ENCODE peak calls at places on chromosome 5, in seven cellular contexts. M, Z, B, R, K, Q and G are unnamed samples.

GRCh38 chr5:140182075-140182709 is 7.2 kb downstream of the CYSTM1 start:
- DNase-seq in R (no peak), M (no peak), Q (no peak), K (no peak), Z (no peak), B (no peak), G (no peak)

GRCh38 chr5:108046955-108047670 is 334.8 kb downstream of the FBXL17 start:
- DNase-seq in K (no peak), M (no peak), R (no peak), B (no peak), Z (no peak), Q (no peak), G (no peak)

GRCh38 chr5:125455041-125455440 is 708.6 kb upstream of the ZNF608 start:
- DNase-seq in Q (peak), Z (no peak), R (no peak), K (no peak), M (no peak), B (no peak), G (no peak)

GRCh38 chr5:59542841-59543825 is 350.4 kb downstream of the PDE4D start:
- DNase-seq in Q (no peak), K (no peak), B (no peak), Z (no peak), R (no peak), M (no peak), G (no peak)

GRCh38 chr5:105350406-105351140 is 1788.0 kb upstream of the NUDT12 start:
- DNase-seq in M (no peak), R (no peak), B (peak), Q (no peak), K (no peak), Z (no peak), G (no peak)

GRCh38 chr5:144139586-144139985 is 30.9 kb downstream of the YIPF5 start:
- DNase-seq in Q (peak), K (no peak), Z (no peak), B (no peak), M (no peak), R (no peak), G (no peak)

GRCh38 chr5:84688566-84688965 is 303.9 kb upstream of the EDIL3 start:
- DNase-seq in Z (peak), M (no peak), B (peak), R (no peak), K (no peak), Q (peak), G (peak)

GRCh38 chr5:148909766-148910165 is 83.4 kb downstream of the ADRB2 start:
- DNase-seq in M (no peak), Q (no peak), R (no peak), Z (no peak), K (no peak), B (peak), G (no peak)

GRCh38 chr5:179319123-179319522 is 26.1 kb downstream of the ADAMTS2 start:
- DNase-seq in B (no peak), Z (no peak), K (peak), R (no peak), Q (no peak), M (no peak), G (no peak)

GRCh38 chr5:123549256-123549904 is 37.4 kb downstream of the CSNK1G3 start:
- DNase-seq in R (no peak), Q (no peak), K (no peak), B (no peak), Z (no peak), M (no peak), G (no peak)

GRCh38 chr5:127785098-127785927 is 82.1 kb downstream of the CCDC192 start:
- DNase-seq in B (peak), R (no peak), K (no peak), Z (peak), M (no peak), Q (peak), G (peak)

GRCh38 chr5:154683101-154683757 is 71.9 kb upstream of the LARP1 start:
- DNase-seq in B (no peak), R (no peak), Z (no peak), K (no peak), Q (no peak), M (no peak), G (no peak)

GRCh38 chr5:154690488-154690887 is 64.7 kb upstream of the LARP1 start:
- DNase-seq in R (no peak), Q (no peak), B (no peak), K (no peak), Z (no peak), M (no peak), G (no peak)

DNA sequence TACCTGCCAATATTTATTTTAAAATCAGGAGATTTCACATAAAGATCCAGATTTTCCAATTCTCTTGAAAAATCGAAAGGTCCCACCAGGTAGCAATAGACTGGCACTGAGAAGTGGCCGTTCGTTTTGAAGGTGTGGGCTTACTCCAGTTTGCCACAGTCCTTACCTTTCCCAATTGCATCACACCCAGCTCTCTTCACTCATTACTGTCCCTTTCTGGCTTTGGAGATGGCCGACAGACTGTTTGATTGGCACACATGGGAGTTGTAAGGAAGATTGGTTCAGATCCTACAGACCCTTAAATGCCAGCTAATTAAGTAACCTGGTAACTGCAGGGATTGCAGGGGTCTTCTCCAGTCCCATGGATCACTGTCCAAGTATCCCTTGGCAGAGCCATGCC is 68.7 kb upstream of the LARP1 start:
- DNase-seq in Q (no peak), B (no peak), R (no peak), K (no peak), Z (no peak), M (no peak), G (no peak)
- H3K4me3 ChIP-seq in Q (no peak), B (no peak), R (no peak), K (no peak), Z (no peak), M (no peak), G (no peak)

DNA sequence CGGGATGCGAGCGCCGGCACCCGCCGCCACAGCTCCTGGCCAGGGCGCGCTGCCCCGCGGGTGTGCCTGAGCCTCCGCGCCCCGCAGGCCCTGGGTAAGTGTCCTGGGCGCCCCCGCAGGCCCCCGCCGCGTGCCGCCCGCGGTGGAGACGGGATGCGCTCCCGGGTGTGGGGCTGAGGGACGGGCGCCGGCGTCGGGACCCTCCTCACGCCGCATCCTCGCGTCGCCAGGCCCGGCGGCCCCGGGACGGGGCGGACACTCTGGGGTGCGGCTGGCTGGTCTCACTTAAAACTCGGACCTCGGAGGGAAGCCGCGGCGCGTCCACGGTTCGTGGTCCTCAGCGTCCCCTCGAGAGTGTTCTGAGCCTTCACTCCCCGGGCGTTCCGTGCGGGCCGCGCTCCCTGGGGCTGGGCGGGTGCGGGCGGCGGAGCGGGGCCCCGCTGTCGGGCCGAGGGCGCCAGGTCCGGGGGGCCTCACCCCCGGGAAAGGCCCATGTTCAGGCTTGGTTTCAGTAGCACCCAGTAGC is 275 bp downstream of the AHRR start:
- DNase-seq in R (no peak), Q (no peak), K (no peak), M (no peak), B (no peak), Z (no peak), G (no peak)
- H3K4me3 ChIP-seq in R (peak), Q (peak), K (peak), M (peak), B (no peak), Z (peak), G (peak)

DNA sequence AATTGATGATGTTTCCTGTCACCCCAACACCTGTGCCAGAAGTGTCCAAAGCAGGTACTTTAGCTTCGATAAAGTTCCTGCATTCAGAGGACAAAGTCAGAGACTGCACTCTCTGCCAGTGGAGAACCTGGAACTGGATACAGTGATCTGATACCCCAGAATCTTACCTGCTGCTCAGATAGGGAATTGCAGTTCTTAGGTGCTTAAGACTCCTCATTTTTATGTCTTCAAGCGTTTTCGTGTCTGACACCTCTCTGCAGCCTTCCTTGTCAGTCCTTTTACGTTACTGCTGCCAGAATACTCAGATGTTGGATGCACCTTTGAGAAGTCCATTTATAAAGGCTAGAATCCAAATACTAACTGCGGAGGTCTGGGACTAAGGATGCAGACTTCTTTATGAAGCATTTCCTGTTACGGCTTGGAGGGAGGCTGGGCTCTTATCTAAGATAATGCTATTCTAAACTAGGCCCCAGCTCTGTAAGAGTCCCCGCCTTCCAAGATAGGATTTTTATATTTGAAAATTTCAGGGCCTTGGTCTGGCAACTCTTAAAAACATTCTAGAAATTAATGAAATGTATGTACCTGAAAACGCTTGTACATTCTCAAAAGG is 1.9 kb downstream of the ISOC1 start:
- DNase-seq in B (peak), M (no peak), R (no peak), Q (no peak), Z (no peak), K (no peak), G (no peak)
- H3K4me3 ChIP-seq in B (no peak), M (peak), R (peak), Q (no peak), Z (no peak), K (no peak), G (no peak)

DNA sequence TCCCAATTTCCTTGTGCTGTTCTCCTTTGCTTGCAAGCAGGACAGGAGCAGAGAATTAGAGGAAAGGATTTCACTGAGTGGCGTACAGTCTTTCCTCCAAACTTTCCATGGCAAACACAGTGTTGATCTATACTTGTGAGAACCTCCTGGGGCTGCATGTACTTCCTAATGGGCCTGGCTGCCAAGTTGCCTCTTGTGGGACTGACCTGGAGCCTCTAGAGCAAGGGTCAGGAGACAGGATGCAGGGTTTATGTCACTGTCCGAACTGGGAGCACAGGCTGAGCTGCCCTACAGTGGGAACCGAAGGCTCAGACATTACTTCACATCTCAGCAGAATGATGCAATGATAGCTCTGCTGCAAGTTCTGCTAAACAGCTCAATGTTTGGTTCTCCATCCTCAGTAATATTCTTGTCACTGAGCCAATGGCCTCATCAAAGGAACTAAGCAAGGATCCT is 102.3 kb downstream of the ENC1 start:
- DNase-seq in M (peak), Z (peak), B (peak), Q (no peak), R (no peak), K (peak), G (peak)
- H3K4me3 ChIP-seq in M (no peak), Z (no peak), B (no peak), Q (no peak), R (no peak), K (no peak), G (no peak)

GRCh38 chr5:113776832-113777525 is 263.5 kb downstream of the YTHDC2 start:
- DNase-seq in M (no peak), B (no peak), Z (no peak), R (no peak), K (no peak), Q (no peak), G (no peak)
- H3K4me3 ChIP-seq in M (no peak), B (no peak), Z (no peak), R (no peak), K (no peak), Q (no peak), G (no peak)

GRCh38 chr5:74765201-74765600 is 1.7 kb downstream of the GFM2 start:
- DNase-seq in M (no peak), K (no peak), B (peak), Z (no peak), R (no peak), Q (no peak), G (no peak)
- H3K4me3 ChIP-seq in M (peak), K (peak), B (peak), Z (no peak), R (no peak), Q (no peak), G (no peak)